ENCODE peak calls at places on chromosomes 2 and 18, in seven cellular contexts. One of them, this sample, is unnamed.

GRCh38 chr2:15822151-15823044 is 118.0 kb upstream of the MYCN start:
- DNase-seq in testis: no peak
- DNase-seq in IMR-90: no peak
- DNase-seq in cardiac muscle cell: no peak
- DNase-seq in body of pancreas: no peak
- DNase-seq in choroid plexus epithelial cell: no peak
- DNase-seq in cardiac fibroblast: no peak
- DNase-seq in this sample: no peak

GRCh38 chr2:170361359-170361936 is 183.5 kb downstream of the MYO3B start:
- DNase-seq in IMR-90: peak
- DNase-seq in cardiac fibroblast: peak
- DNase-seq in testis: peak
- DNase-seq in choroid plexus epithelial cell: peak
- DNase-seq in body of pancreas: peak
- DNase-seq in cardiac muscle cell: peak
- DNase-seq in this sample: peak

GRCh38 chr2:30301551-30301950 is 70.2 kb downstream of the LBH start:
- DNase-seq in body of pancreas: no peak
- DNase-seq in cardiac muscle cell: no peak
- DNase-seq in IMR-90: peak
- DNase-seq in choroid plexus epithelial cell: no peak
- DNase-seq in cardiac fibroblast: peak
- DNase-seq in testis: no peak
- DNase-seq in this sample: no peak

GRCh38 chr2:118992740-118993391 is 50.9 kb downstream of the MARCO start:
- DNase-seq in body of pancreas: no peak
- DNase-seq in cardiac fibroblast: no peak
- DNase-seq in testis: no peak
- DNase-seq in IMR-90: no peak
- DNase-seq in choroid plexus epithelial cell: no peak
- DNase-seq in cardiac muscle cell: no peak
- DNase-seq in this sample: no peak

GRCh38 chr18:31049189-31049588 is 6.6 kb upstream of the DSC3 start:
- DNase-seq in cardiac muscle cell: peak
- DNase-seq in IMR-90: no peak
- DNase-seq in cardiac fibroblast: no peak
- DNase-seq in choroid plexus epithelial cell: no peak
- DNase-seq in body of pancreas: no peak
- DNase-seq in testis: peak
- DNase-seq in this sample: peak

GRCh38 chr2:150520887-150521664 is 33.6 kb upstream of the RND3 start:
- DNase-seq in choroid plexus epithelial cell: peak
- DNase-seq in testis: no peak
- DNase-seq in IMR-90: peak
- DNase-seq in cardiac fibroblast: peak
- DNase-seq in body of pancreas: no peak
- DNase-seq in cardiac muscle cell: peak
- DNase-seq in this sample: peak

GRCh38 chr18:77112161-77112801 is 20.3 kb downstream of the MBP start:
- DNase-seq in cardiac fibroblast: no peak
- DNase-seq in choroid plexus epithelial cell: no peak
- DNase-seq in cardiac muscle cell: no peak
- DNase-seq in body of pancreas: no peak
- DNase-seq in IMR-90: no peak
- DNase-seq in testis: no peak
- DNase-seq in this sample: no peak

GRCh38 chr2:52416340-52416739 is 1351.3 kb upstream of the CHAC2 start:
- DNase-seq in testis: no peak
- DNase-seq in body of pancreas: no peak
- DNase-seq in choroid plexus epithelial cell: peak
- DNase-seq in IMR-90: peak
- DNase-seq in cardiac fibroblast: peak
- DNase-seq in cardiac muscle cell: peak
- DNase-seq in this sample: peak

GRCh38 chr2:37916512-37917082 is 8.5 kb upstream of the RMDN2 start:
- DNase-seq in IMR-90: peak
- DNase-seq in choroid plexus epithelial cell: peak
- DNase-seq in body of pancreas: peak
- DNase-seq in cardiac muscle cell: no peak
- DNase-seq in testis: peak
- DNase-seq in cardiac fibroblast: peak
- DNase-seq in this sample: peak

GRCh38 chr2:8957593-8957992 is 45.9 kb downstream of the MBOAT2 start:
- DNase-seq in testis: no peak
- DNase-seq in cardiac muscle cell: no peak
- DNase-seq in body of pancreas: no peak
- DNase-seq in cardiac fibroblast: peak
- DNase-seq in IMR-90: no peak
- DNase-seq in choroid plexus epithelial cell: peak
- DNase-seq in this sample: no peak

GRCh38 chr2:189407161-189407943 is 33.9 kb upstream of the WDR75 start:
- DNase-seq in body of pancreas: no peak
- DNase-seq in cardiac muscle cell: no peak
- DNase-seq in testis: no peak
- DNase-seq in IMR-90: peak
- DNase-seq in choroid plexus epithelial cell: peak
- DNase-seq in cardiac fibroblast: peak
- DNase-seq in this sample: peak

GRCh38 chr2:233058717-233059546 is 1.2 kb upstream of the INPP5D start:
- DNase-seq in cardiac muscle cell: no peak
- DNase-seq in cardiac fibroblast: no peak
- DNase-seq in body of pancreas: no peak
- DNase-seq in IMR-90: no peak
- DNase-seq in testis: peak
- DNase-seq in choroid plexus epithelial cell: no peak
- DNase-seq in this sample: no peak

GRCh38 chr2:233061007-233061590 is 957 bp downstream of the INPP5D start:
- DNase-seq in cardiac fibroblast: no peak
- DNase-seq in cardiac muscle cell: no peak
- DNase-seq in choroid plexus epithelial cell: no peak
- DNase-seq in IMR-90: no peak
- DNase-seq in body of pancreas: no peak
- DNase-seq in testis: no peak
- DNase-seq in this sample: no peak

GRCh38 chr2:233059547-233059796 is 670 bp upstream of the INPP5D start:
- DNase-seq in testis: peak
- DNase-seq in IMR-90: no peak
- DNase-seq in body of pancreas: no peak
- DNase-seq in cardiac fibroblast: no peak
- DNase-seq in choroid plexus epithelial cell: no peak
- DNase-seq in cardiac muscle cell: no peak
- DNase-seq in this sample: no peak

GRCh38 chr2:233060500-233061006 is 411 bp downstream of the INPP5D start:
- DNase-seq in cardiac muscle cell: no peak
- DNase-seq in choroid plexus epithelial cell: no peak
- DNase-seq in cardiac fibroblast: no peak
- DNase-seq in IMR-90: no peak
- DNase-seq in testis: no peak
- DNase-seq in body of pancreas: no peak
- DNase-seq in this sample: no peak

DNA sequence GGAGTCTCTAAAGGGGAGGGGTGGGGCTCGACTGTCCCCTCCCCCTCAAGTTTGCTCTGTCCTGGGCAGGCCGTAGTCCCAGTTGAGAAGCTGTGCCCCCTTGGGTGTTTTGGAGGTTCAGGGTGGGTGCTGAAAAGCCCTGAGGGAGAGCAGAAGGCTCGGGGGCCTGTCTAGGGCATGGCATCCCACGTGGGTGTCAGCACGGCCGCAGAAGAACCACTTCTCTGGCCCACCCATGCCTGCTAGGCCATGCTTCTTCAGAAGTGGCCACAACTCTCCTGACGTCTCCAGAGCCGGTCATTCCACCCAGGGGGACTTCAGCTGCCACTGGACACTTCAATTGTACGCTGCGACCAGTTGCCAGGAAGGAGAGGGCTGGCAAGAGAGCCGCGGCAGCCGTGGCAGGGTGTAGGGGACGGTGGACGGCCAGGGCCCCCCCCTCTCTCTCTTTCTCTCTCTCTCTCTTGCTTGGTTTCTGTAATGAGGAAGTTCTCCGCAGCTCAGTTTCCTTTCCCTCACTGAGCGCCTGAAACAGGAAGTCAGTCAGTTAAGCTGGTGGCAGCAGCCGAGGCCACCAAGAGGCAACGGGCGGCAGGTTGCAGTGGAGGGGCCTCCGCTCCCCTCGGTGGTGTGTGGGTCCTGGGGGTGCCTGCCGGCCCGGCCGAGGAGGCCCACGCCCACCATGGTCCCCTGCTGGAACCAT is at the start of gene INPP5D:
- DNase-seq in IMR-90: no peak
- DNase-seq in cardiac muscle cell: no peak
- DNase-seq in choroid plexus epithelial cell: no peak
- DNase-seq in body of pancreas: peak
- DNase-seq in testis: peak
- DNase-seq in cardiac fibroblast: no peak
- DNase-seq in this sample: no peak
- H3K4me3 ChIP-seq in IMR-90: no peak
- H3K4me3 ChIP-seq in cardiac muscle cell: no peak
- H3K4me3 ChIP-seq in choroid plexus epithelial cell: no peak
- H3K4me3 ChIP-seq in body of pancreas: no peak
- H3K4me3 ChIP-seq in testis: no peak
- H3K4me3 ChIP-seq in cardiac fibroblast: no peak
- H3K4me3 ChIP-seq in this sample: no peak

DNA sequence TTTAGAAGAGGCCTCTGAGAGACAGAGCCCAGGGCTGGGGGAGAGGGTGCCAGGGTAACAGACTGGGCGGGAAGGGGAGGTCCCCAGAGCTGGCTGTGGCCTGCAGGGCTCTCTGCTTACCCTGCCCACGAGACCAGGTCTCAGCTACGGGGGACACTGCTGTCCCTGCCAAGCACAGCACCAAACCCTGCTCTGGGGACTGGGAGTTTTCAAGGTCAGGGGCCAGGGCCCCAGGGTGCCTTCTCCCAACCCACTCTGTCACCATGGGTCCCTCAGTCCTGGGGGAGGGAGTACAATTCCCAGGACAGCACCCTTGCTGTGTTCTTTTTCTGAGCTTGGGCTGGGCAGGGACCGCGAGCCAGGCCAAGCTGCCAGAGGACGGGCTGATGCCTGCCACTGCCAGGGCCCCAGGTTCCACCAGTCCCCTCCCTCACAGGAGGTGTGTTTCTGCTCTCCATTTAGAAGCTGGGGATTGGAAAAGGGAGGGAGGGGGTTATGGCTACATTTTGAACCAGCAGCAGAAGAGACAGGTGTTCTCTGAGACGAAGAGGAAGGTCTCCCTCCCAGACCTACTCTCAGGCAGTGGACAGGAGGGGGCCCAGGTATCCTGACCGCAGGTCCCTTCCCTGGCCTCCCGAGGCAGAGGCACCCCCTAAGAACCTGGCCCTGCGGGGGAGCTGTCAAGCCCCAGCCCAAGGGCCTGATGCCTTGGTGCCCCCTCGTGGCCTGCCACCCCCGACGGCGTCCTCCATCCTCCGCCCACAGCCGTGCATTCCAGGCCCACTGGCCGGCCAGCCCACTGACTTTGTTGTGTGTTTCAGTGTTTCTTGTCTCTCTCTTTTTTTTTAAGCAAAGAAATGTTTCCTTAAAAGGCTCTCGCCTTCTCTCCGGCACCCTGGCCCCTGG is 80.4 kb downstream of the TNS1 start:
- DNase-seq in choroid plexus epithelial cell: peak
- DNase-seq in IMR-90: peak
- DNase-seq in cardiac fibroblast: peak
- DNase-seq in testis: peak
- DNase-seq in cardiac muscle cell: no peak
- DNase-seq in body of pancreas: peak
- DNase-seq in this sample: peak
- TF ChIP-seq CTCF in choroid plexus epithelial cell: peak
- TF ChIP-seq CTCF in IMR-90: peak
- TF ChIP-seq CTCF in cardiac fibroblast: no peak
- TF ChIP-seq CTCF in testis: no peak
- TF ChIP-seq CTCF in cardiac muscle cell: peak
- TF ChIP-seq CTCF in body of pancreas: peak
- TF ChIP-seq CTCF in this sample: peak

GRCh38 chr2:216665717-216666116 is 29.6 kb downstream of the IGFBP5 start:
- DNase-seq in IMR-90: no peak
- DNase-seq in testis: peak
- DNase-seq in cardiac muscle cell: peak
- DNase-seq in choroid plexus epithelial cell: peak
- DNase-seq in body of pancreas: peak
- DNase-seq in cardiac fibroblast: no peak
- DNase-seq in this sample: peak
- H3K4me3 ChIP-seq in IMR-90: no peak
- H3K4me3 ChIP-seq in testis: no peak
- H3K4me3 ChIP-seq in cardiac muscle cell: no peak
- H3K4me3 ChIP-seq in choroid plexus epithelial cell: no peak
- H3K4me3 ChIP-seq in body of pancreas: no peak
- H3K4me3 ChIP-seq in cardiac fibroblast: no peak
- H3K4me3 ChIP-seq in this sample: no peak

DNA sequence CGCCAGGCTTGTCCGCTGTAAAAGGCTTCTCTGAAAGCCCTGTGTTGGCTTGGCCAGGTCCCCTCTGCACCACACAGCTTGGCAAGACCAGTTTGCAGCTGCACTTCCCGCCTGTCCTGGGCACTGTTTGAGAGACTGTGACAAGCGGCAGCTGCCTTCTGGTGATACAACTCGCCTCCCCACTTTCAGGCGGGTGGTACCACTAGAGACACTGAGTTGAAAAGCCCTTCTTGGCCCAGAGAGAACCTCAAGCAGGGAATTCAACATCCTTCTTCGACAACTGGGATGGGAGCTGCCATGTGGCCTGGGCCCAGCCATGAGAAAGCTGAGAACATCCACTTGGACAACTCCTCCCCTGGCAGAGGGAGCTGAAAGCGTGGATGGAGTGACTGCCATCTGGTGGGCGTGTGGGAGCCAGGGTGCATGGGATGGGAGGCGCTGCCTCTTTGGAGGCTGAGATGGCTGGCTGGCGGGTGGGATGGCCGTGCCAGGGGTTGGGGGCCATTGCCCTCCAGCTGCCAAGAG is 125.5 kb upstream of the REV1 start:
- DNase-seq in body of pancreas: no peak
- DNase-seq in choroid plexus epithelial cell: peak
- DNase-seq in testis: no peak
- DNase-seq in cardiac fibroblast: no peak
- DNase-seq in IMR-90: no peak
- DNase-seq in cardiac muscle cell: no peak
- DNase-seq in this sample: no peak
- TF ChIP-seq CTCF in body of pancreas: no peak
- TF ChIP-seq CTCF in choroid plexus epithelial cell: peak
- TF ChIP-seq CTCF in testis: no peak
- TF ChIP-seq CTCF in cardiac fibroblast: no peak
- TF ChIP-seq CTCF in IMR-90: peak
- TF ChIP-seq CTCF in cardiac muscle cell: no peak
- TF ChIP-seq CTCF in this sample: no peak

GRCh38 chr18:74498712-74499629 is 2.8 kb downstream of the CNDP2 start:
- DNase-seq in testis: no peak
- DNase-seq in body of pancreas: peak
- DNase-seq in IMR-90: no peak
- DNase-seq in choroid plexus epithelial cell: peak
- DNase-seq in cardiac muscle cell: no peak
- DNase-seq in cardiac fibroblast: no peak
- DNase-seq in this sample: no peak
- H3K4me3 ChIP-seq in testis: no peak
- H3K4me3 ChIP-seq in body of pancreas: no peak
- H3K4me3 ChIP-seq in IMR-90: no peak
- H3K4me3 ChIP-seq in choroid plexus epithelial cell: no peak
- H3K4me3 ChIP-seq in cardiac muscle cell: no peak
- H3K4me3 ChIP-seq in cardiac fibroblast: no peak
- H3K4me3 ChIP-seq in this sample: peak